ENCODE peak calls at places on chromosomes 12 and 14, in nine cellular contexts. I is EH, R is pons, F is activated T-helper 1 cell treated with Interleukin-2 at 50 U/mL for 16 hours, M is NCI-H748 treated with DMSO at 0.1 percent for 48 hours, A is mesenchymal stem cell, O is astrocyte of the spinal cord, Z is amniotic stem cell, B is kidney. P is an unnamed sample.

GRCh38 chr14:61358812-61359211 is 37.4 kb downstream of the PRKCH start:
- DNase-seq in I (no peak), M (no peak), B (no peak), F (no peak), Z (no peak), R (no peak), A (no peak), O (no peak), P (no peak)

GRCh38 chr14:84254205-84254788 is 1275.6 kb upstream of the FLRT2 start:
- DNase-seq in O (no peak), I (no peak), Z (no peak), R (no peak), M (peak; percentile 72), F (no peak), B (no peak), A (peak; percentile 19), P (no peak)

GRCh38 chr12:109952160-109952858 is 43.9 kb downstream of the GIT2 start:
- DNase-seq in A (no peak), I (no peak), Z (no peak), M (no peak), F (no peak), B (no peak), O (no peak), R (peak; percentile 68), P (no peak)

GRCh38 chr14:38171197-38171596 is 36.5 kb upstream of the SSTR1 start:
- DNase-seq in Z (no peak), R (no peak), A (no peak), M (no peak), F (no peak), B (no peak), I (peak; percentile 26), O (peak; percentile 43), P (no peak)

GRCh38 chr12:5442251-5443006 is 10.5 kb downstream of the NTF3 start:
- DNase-seq in O (peak; percentile 58), Z (peak; percentile 37), A (peak; percentile 59), I (peak; percentile 81), F (no peak), M (peak; percentile 23), B (no peak), R (peak; percentile 69), P (peak; percentile 55)

GRCh38 chr12:94143444-94143843 is 4.9 kb upstream of the PLXNC1 start:
- DNase-seq in Z (no peak), M (no peak), O (no peak), I (no peak), R (no peak), A (no peak), B (no peak), F (no peak), P (no peak)

GRCh38 chr14:84963518-84963917 is 566.4 kb upstream of the FLRT2 start:
- DNase-seq in I (no peak), M (no peak), O (no peak), Z (no peak), R (no peak), F (no peak), B (no peak), A (no peak), P (no peak)

GRCh38 chr14:79997509-79998210 is 213.6 kb downstream of the DIO2 start:
- DNase-seq in F (no peak), A (no peak), R (no peak), Z (no peak), I (no peak), O (no peak), M (no peak), B (no peak), P (no peak)

GRCh38 chr14:91103116-91103515 is 10.8 kb upstream of the DGLUCY start:
- DNase-seq in A (no peak), Z (no peak), I (no peak), O (no peak), B (no peak), M (no peak), F (no peak), R (no peak), P (no peak)

GRCh38 chr14:59427653-59428578 is 37.3 kb downstream of the GPR135 start:
- DNase-seq in R (no peak), F (no peak), Z (no peak), B (peak; percentile 93), M (no peak), A (peak; percentile 83), I (peak; percentile 86), O (no peak), P (no peak)